ENCODE peak calls at places on chromosomes 12 and 14, in eight cellular contexts. X, G, S, D, T, Y, P and O are unnamed samples.

GRCh38 chr14:100223332-100224171 is 15.4 kb upstream of the YY1 start:
- DNase-seq in S (no peak), D (no peak), G (peak), Y (peak), T (peak), P (no peak), X (no peak), O (no peak)

GRCh38 chr14:64541971-64542838 is 1.7 kb downstream of the HSPA2 start:
- DNase-seq in D (peak), P (no peak), G (no peak), X (no peak), T (peak), Y (no peak), S (no peak), O (no peak)

GRCh38 chr12:47223848-47224213 is 144.1 kb upstream of the AMIGO2 start:
- DNase-seq in S (no peak), P (no peak), X (peak), T (no peak), Y (no peak), D (peak), G (no peak), O (no peak)

GRCh38 chr12:114821571-114821970 is 137.6 kb upstream of the TBX3 start:
- DNase-seq in D (no peak), P (no peak), X (peak), T (no peak), S (no peak), Y (no peak), G (no peak), O (no peak)

GRCh38 chr14:55556929-55557623 is 22.9 kb upstream of the KTN1 start:
- DNase-seq in Y (peak), X (peak), S (no peak), G (no peak), P (peak), D (peak), T (peak), O (no peak)

GRCh38 chr14:102071283-102071998 is 15.4 kb downstream of the HSP90AA1 start:
- DNase-seq in Y (peak), S (no peak), X (peak), T (no peak), G (no peak), P (peak), D (no peak), O (no peak)

GRCh38 chr12:119780786-119781434 is 96.2 kb downstream of the CIT start:
- DNase-seq in G (no peak), Y (peak), X (peak), S (no peak), D (no peak), T (peak), P (peak), O (no peak)

GRCh38 chr14:74855945-74856344 is 20.0 kb downstream of the PROX2 start:
- DNase-seq in X (no peak), D (no peak), Y (no peak), S (no peak), G (no peak), T (no peak), P (no peak), O (no peak)

GRCh38 chr12:124273630-124274029 is 21.3 kb upstream of the RFLNA start:
- DNase-seq in S (peak), Y (peak), T (peak), X (peak), G (peak), D (no peak), P (peak), O (no peak)

GRCh38 chr12:100267603-100268281 is 765 bp downstream of the SCYL2 start:
- DNase-seq in G (no peak), P (peak), X (peak), Y (peak), D (no peak), T (no peak), S (no peak), O (no peak)

GRCh38 chr12:56631790-56632700 is 1.9 kb upstream of the BAZ2A start:
- DNase-seq in D (peak), P (peak), T (peak), S (no peak), Y (peak), G (peak), X (peak), O (no peak)

GRCh38 chr12:88922816-88923215 is 342.5 kb upstream of the KITLG start:
- DNase-seq in Y (peak), P (no peak), T (no peak), S (no peak), G (no peak), X (peak), D (no peak), O (no peak)

GRCh38 chr12:90100619-90101018 is 392.0 kb upstream of the ATP2B1 start:
- DNase-seq in D (no peak), G (no peak), S (no peak), Y (no peak), X (no peak), P (no peak), T (no peak), O (no peak)

GRCh38 chr14:60884134-60884533 is 96.7 kb downstream of the TRMT5 start:
- DNase-seq in S (no peak), X (no peak), D (no peak), Y (no peak), T (no peak), P (no peak), G (no peak), O (no peak)

GRCh38 chr12:69873429-69873828 is 48.4 kb downstream of the MYRFL start:
- DNase-seq in P (no peak), G (no peak), Y (no peak), S (no peak), T (no peak), D (no peak), X (peak), O (no peak)

GRCh38 chr12:6963016-6963731 is 7.3 kb downstream of the PHB2 start:
- DNase-seq in D (peak), P (no peak), Y (peak), T (no peak), X (no peak), S (no peak), G (peak), O (no peak)

GRCh38 chr12:116135209-116135930 is 142.1 kb downstream of the MED13L start:
- DNase-seq in X (peak), T (no peak), S (no peak), G (no peak), Y (peak), P (peak), D (peak), O (no peak)

GRCh38 chr12:47882796-47883546 is 21.8 kb downstream of the VDR start:
- DNase-seq in Y (peak), X (no peak), P (no peak), G (no peak), T (no peak), D (peak), S (no peak), O (peak)